ENCODE peak calls at places on chromosomes 2 and 18, in nine cellular contexts. A is GM12892, B is stomach, W is transverse colon, C is prostate gland, L is HCT116, T is GM12891, U is SK-N-SH, V is K562. O is an unnamed sample.

GRCh38 chr2:160214461-160215055 is 14.5 kb upstream of the ITGB6 start:
- DNase-seq in A (no peak), B (no peak), W (no peak), C (peak; percentile 16), L (no peak), T (no peak), U (no peak), V (no peak), O (no peak)

GRCh38 chr18:50190236-50190635 is 4.7 kb downstream of the MYO5B start:
- DNase-seq in A (no peak), B (no peak), W (no peak), C (no peak), L (no peak), T (no peak), U (no peak), V (no peak), O (no peak)

GRCh38 chr18:55360061-55360460 is 227.9 kb downstream of the TCF4 start:
- DNase-seq in A (no peak), B (no peak), W (no peak), C (no peak), L (no peak), T (no peak), U (no peak), V (no peak), O (no peak)

GRCh38 chr18:25621144-25621543 is 269.2 kb upstream of the ZNF521 start:
- DNase-seq in A (no peak), B (no peak), W (no peak), C (no peak), L (no peak), T (no peak), U (no peak), V (no peak), O (no peak)

GRCh38 chr2:241933175-241933911 is 63.8 kb downstream of the RTP5 start:
- DNase-seq in A (no peak), B (peak; percentile 21), W (peak; percentile 42), C (peak; percentile 39), L (no peak), T (no peak), U (no peak), V (no peak), O (no peak)

GRCh38 chr2:52821631-52822030 is 946.0 kb upstream of the CHAC2 start:
- DNase-seq in A (no peak), B (peak; percentile 35), W (no peak), C (no peak), L (no peak), T (no peak), U (no peak), V (no peak), O (peak; percentile 23)

GRCh38 chr2:176096986-176097819 is 2.4 kb upstream of the HOXD12 start:
- DNase-seq in A (peak; percentile 71), B (peak; percentile 76), W (peak; percentile 72), C (peak; percentile 82), L (peak; percentile 66), T (peak; percentile 76), U (peak; percentile 92), V (peak; percentile 84), O (peak; percentile 96)

GRCh38 chr18:45197526-45197970 is 417.7 kb upstream of the SLC14A2 start:
- DNase-seq in A (peak; percentile 2), B (no peak), W (no peak), C (no peak), L (no peak), T (no peak), U (no peak), V (no peak), O (peak; percentile 2)

GRCh38 chr2:47534179-47534919 is 131.4 kb downstream of the MSH2 start:
- DNase-seq in A (no peak), B (no peak), W (peak; percentile 24), C (no peak), L (no peak), T (no peak), U (peak; percentile 44), V (peak; percentile 78), O (no peak)

GRCh38 chr18:65587491-65587890 is 163.3 kb upstream of the CDH7 start:
- DNase-seq in A (no peak), B (no peak), W (no peak), C (no peak), L (no peak), T (no peak), U (no peak), V (no peak), O (no peak)

GRCh38 chr2:218960196-218961165 is 1.0 kb downstream of the CDK5R2 start:
- DNase-seq in A (no peak), B (no peak), W (no peak), C (no peak), L (no peak), T (no peak), U (peak; percentile 45), V (no peak), O (peak; percentile 27)

GRCh38 chr2:72198532-72199241 is 51.0 kb upstream of the CYP26B1 start:
- DNase-seq in A (no peak), B (no peak), W (no peak), C (no peak), L (no peak), T (no peak), U (no peak), V (no peak), O (no peak)

GRCh38 chr2:70145851-70146739 is 44.7 kb downstream of the C2orf42 start:
- DNase-seq in A (no peak), B (no peak), W (no peak), C (no peak), L (no peak), T (no peak), U (no peak), V (peak; percentile 9), O (no peak)

GRCh38 chr2:146853741-146854444 is 990.9 kb upstream of the ACVR2A start:
- DNase-seq in A (no peak), B (no peak), W (no peak), C (no peak), L (no peak), T (no peak), U (no peak), V (no peak), O (peak; percentile 45)

GRCh38 chr2:64913357-64913869 is 75.8 kb upstream of the SLC1A4 start:
- DNase-seq in A (no peak), B (peak; percentile 35), W (peak; percentile 52), C (no peak), L (peak; percentile 53), T (no peak), U (peak; percentile 20), V (peak; percentile 43), O (peak; percentile 74)

GRCh38 chr2:197786010-197786877 is 1.1 kb upstream of the BOLL start:
- DNase-seq in A (peak; percentile 32), B (peak; percentile 56), W (peak; percentile 41), C (no peak), L (no peak), T (peak; percentile 60), U (peak; percentile 81), V (no peak), O (peak; percentile 94)

GRCh38 chr2:96306370-96306769 is 1.0 kb upstream of the SNRNP200 start:
- DNase-seq in A (no peak), B (no peak), W (no peak), C (no peak), L (no peak), T (no peak), U (no peak), V (no peak), O (no peak)

GRCh38 chr2:157324331-157324843 is 1.2 kb downstream of the ERMN start:
- DNase-seq in A (no peak), B (no peak), W (no peak), C (no peak), L (no peak), T (no peak), U (no peak), V (peak; percentile 90), O (no peak)

GRCh38 chr2:101960903-101961286 is 30.9 kb upstream of the IL1R2 start:
- DNase-seq in A (no peak), B (no peak), W (no peak), C (no peak), L (no peak), T (no peak), U (no peak), V (no peak), O (no peak)

GRCh38 chr2:230877737-230878598 is 13.2 kb downstream of the ITM2C start:
- DNase-seq in A (no peak), B (no peak), W (peak; percentile 31), C (no peak), L (no peak), T (no peak), U (no peak), V (no peak), O (no peak)
- TF ChIP-seq POLR2AphosphoS5 in A (no peak), B (no peak), W (no peak), C (no peak), L (no peak), T (no peak), U (no peak), V (no peak), O (no peak)

GRCh38 chr18:12659904-12660605 is 2.1 kb upstream of the SPIRE1 start:
- DNase-seq in A (no peak), B (peak; percentile 35), W (peak; percentile 41), C (peak; percentile 40), L (peak; percentile 48), T (no peak), U (peak; percentile 69), V (peak; percentile 69), O (peak; percentile 74)
- TF ChIP-seq POLR2AphosphoS5 in A (no peak), B (peak; percentile 35), W (no peak), C (peak; percentile 38), L (no peak), T (no peak), U (no peak), V (no peak), O (no peak)

DNA sequence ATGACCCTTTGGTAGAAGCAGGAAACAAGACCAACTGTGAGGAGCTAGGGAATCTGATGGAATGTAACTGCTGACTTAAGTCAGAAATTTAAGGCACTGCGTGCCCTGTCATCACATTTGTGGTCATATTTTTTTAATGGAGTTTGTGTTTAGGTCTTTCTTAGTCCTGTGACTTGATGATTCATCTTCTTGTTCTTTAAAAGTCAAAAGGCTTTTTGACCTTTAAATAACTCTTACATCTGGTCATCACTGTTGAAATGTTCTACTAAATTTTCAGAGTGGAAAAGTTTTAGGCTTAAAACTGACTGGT is 36.4 kb upstream of the ARMC9 start:
- DNase-seq in A (no peak), B (no peak), W (no peak), C (no peak), L (no peak), T (no peak), U (no peak), V (no peak), O (no peak)
- TF ChIP-seq POLR2AphosphoS5 in A (no peak), B (peak; percentile 59), W (peak; percentile 49), C (peak; percentile 45), L (no peak), T (no peak), U (peak; percentile 54), V (no peak), O (no peak)

DNA sequence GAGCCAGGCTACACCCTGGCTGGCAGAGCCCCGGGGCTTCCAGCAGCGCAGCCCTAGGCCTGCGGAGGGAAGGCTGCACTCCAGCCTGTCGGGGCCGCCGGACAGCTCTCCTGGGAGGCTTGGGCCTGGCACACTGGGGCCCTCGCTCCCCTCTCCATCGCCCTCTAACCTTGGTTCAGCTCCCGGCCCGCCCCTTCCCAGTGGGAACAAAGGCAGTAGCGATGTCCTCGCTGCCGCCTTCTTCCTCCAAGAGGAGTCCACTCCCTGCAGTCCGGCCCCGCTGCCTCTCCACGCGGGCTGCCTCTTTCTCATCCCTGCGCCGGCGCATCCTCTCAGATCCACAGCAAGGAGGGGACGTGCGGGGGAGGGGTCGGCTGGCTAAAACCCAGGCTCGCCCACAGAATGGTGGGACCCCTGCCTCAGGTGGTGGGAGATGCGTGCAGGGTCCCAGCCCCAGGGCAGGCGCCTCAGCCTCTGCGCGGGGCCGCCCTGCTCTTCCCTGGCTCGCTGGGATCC is 138.1 kb downstream of the TWIST2 start:
- DNase-seq in A (no peak), B (no peak), W (no peak), C (no peak), L (no peak), T (no peak), U (peak; percentile 16), V (no peak), O (peak; percentile 47)
- TF ChIP-seq POLR2AphosphoS5 in A (no peak), B (no peak), W (no peak), C (no peak), L (no peak), T (no peak), U (no peak), V (no peak), O (no peak)